ENCODE peak calls at places on chromosomes 12 and 14, in eight cellular contexts. K is iPS-NIHi11; V is H7; B is effector memory CD4-positive, alpha-beta T cell; N is mesothelial cell of epicardium; H is naive thymus-derived CD8-positive, alpha-beta T cell; O is NCI-H345; M is heart right ventricle. U is an unnamed sample.

GRCh38 chr12:25250744-25251730 is at the start of gene KRAS:
- DNase-seq in O (peak), K (peak), H (peak), M (peak), B (peak), V (peak), N (peak), U (peak)

GRCh38 chr14:89310211-89310610 is 106.8 kb downstream of the FOXN3 start:
- DNase-seq in H (no peak), B (no peak), O (no peak), M (no peak), N (no peak), V (no peak), K (no peak), U (no peak)

GRCh38 chr12:103884316-103884715 is 43.3 kb upstream of the NT5DC3 start:
- DNase-seq in M (no peak), K (peak), B (no peak), V (no peak), O (peak), H (peak), N (no peak), U (peak)

GRCh38 chr14:36333106-36333505 is 12.7 kb upstream of the MBIP start:
- DNase-seq in M (no peak), N (no peak), B (no peak), O (no peak), K (no peak), V (no peak), H (no peak), U (no peak)

GRCh38 chr14:22994762-22995275 is 12.5 kb upstream of the AJUBA start:
- DNase-seq in K (peak), N (no peak), V (peak), B (no peak), M (no peak), H (no peak), O (no peak), U (no peak)

GRCh38 chr12:92396647-92397258 is 251.1 kb upstream of the BTG1 start:
- DNase-seq in O (no peak), M (no peak), K (no peak), N (no peak), B (no peak), H (no peak), V (no peak), U (no peak)

GRCh38 chr12:113333877-113334785 is 778 bp downstream of the SLC8B1 start:
- DNase-seq in V (no peak), B (no peak), N (no peak), M (peak), H (peak), K (no peak), O (no peak), U (peak)

GRCh38 chr14:39417014-39417413 is 15.2 kb downstream of the FBXO33 start:
- DNase-seq in B (no peak), N (no peak), O (peak), K (no peak), H (no peak), V (peak), M (no peak), U (no peak)

GRCh38 chr12:11729008-11729407 is 79.5 kb downstream of the ETV6 start:
- DNase-seq in V (no peak), B (no peak), N (no peak), M (no peak), H (no peak), O (peak), K (no peak), U (peak)

GRCh38 chr12:84599539-84599938 is 313.1 kb downstream of the SLC6A15 start:
- DNase-seq in H (no peak), N (no peak), V (no peak), B (no peak), K (no peak), M (no peak), O (no peak), U (no peak)

GRCh38 chr12:111467862-111468245 is 62.1 kb downstream of the SH2B3 start:
- DNase-seq in B (no peak), V (no peak), N (no peak), K (no peak), H (no peak), M (no peak), O (no peak), U (no peak)

GRCh38 chr12:6458281-6459003 is 6.6 kb downstream of the TAPBPL start:
- DNase-seq in M (no peak), K (no peak), B (no peak), H (no peak), N (no peak), O (no peak), V (no peak), U (no peak)

GRCh38 chr14:73755434-73756014 is 41.3 kb upstream of the PNMA1 start:
- DNase-seq in O (no peak), K (no peak), H (no peak), B (no peak), N (no peak), V (peak), M (no peak), U (peak)

GRCh38 chr12:78560633-78561032 is 303.9 kb upstream of the SYT1 start:
- DNase-seq in K (no peak), N (no peak), O (no peak), B (no peak), V (no peak), M (no peak), H (no peak), U (no peak)

GRCh38 chr12:29743072-29743471 is 40.7 kb downstream of the TMTC1 start:
- DNase-seq in N (no peak), M (no peak), H (no peak), B (no peak), O (no peak), V (no peak), K (no peak), U (no peak)

GRCh38 chr14:39265741-39266588 is 32.2 kb downstream of the MIA2 start:
- DNase-seq in N (no peak), K (no peak), O (peak), B (peak), H (no peak), M (no peak), V (no peak), U (no peak)

U was measured in left colon.